ENCODE peak calls at places on chromosomes 1 and 21, in eight cellular contexts. S, M, T, K, G, E, N and D are unnamed samples.

GRCh38 chr1:169106921-169107672 is 607 bp downstream of the ATP1B1 start:
- DNase-seq in N (peak), G (no peak), K (no peak), S (no peak), E (no peak), T (no peak), M (peak), D (no peak)

GRCh38 chr1:156645666-156646065 is 3.7 kb downstream of the BCAN start:
- DNase-seq in K (no peak), G (no peak), S (no peak), E (no peak), M (no peak), N (no peak), T (no peak), D (no peak)

GRCh38 chr1:94591791-94592565 is 50.4 kb upstream of the F3 start:
- DNase-seq in N (no peak), S (no peak), G (no peak), T (peak), E (no peak), M (no peak), K (no peak), D (peak)

GRCh38 chr21:46052703-46053651 is 44.9 kb upstream of the COL6A2 start:
- DNase-seq in G (no peak), S (no peak), K (no peak), E (no peak), N (peak), M (peak), T (no peak), D (no peak)

GRCh38 chr1:168089979-168090337 is 46.8 kb downstream of the GPR161 start:
- DNase-seq in S (no peak), M (no peak), E (no peak), T (no peak), G (no peak), K (no peak), N (no peak), D (no peak)

GRCh38 chr1:228216371-228217320 is 8.8 kb downstream of the OBSCN start:
- DNase-seq in K (no peak), T (no peak), E (no peak), N (no peak), S (no peak), M (no peak), G (no peak), D (no peak)

GRCh38 chr1:20980051-20980450 is 192.9 kb upstream of the HP1BP3 start:
- DNase-seq in S (no peak), E (no peak), T (no peak), K (no peak), N (no peak), M (no peak), G (no peak), D (no peak)

GRCh38 chr1:156689960-156690672 is 12.9 kb upstream of the NES start:
- DNase-seq in E (no peak), N (peak), T (no peak), G (no peak), S (no peak), K (no peak), M (no peak), D (no peak)

GRCh38 chr21:45030637-45031218 is 43.7 kb upstream of the ADARB1 start:
- DNase-seq in S (no peak), G (no peak), M (no peak), E (no peak), K (no peak), N (no peak), T (no peak), D (no peak)

GRCh38 chr1:201022824-201023516 is 544 bp downstream of the KIF21B start:
- DNase-seq in M (no peak), T (no peak), N (no peak), G (no peak), S (no peak), K (no peak), E (no peak), D (no peak)

GRCh38 chr1:168213349-168213748 is 12.5 kb upstream of the SFT2D2 start:
- DNase-seq in N (no peak), K (no peak), S (no peak), M (no peak), G (no peak), T (no peak), E (no peak), D (no peak)

GRCh38 chr1:240244968-240245628 is 153.4 kb downstream of the FMN2 start:
- DNase-seq in S (no peak), E (no peak), N (no peak), T (no peak), K (no peak), M (no peak), G (no peak), D (no peak)

GRCh38 chr1:67723126-67723525 is 38.1 kb downstream of the GADD45A start:
- DNase-seq in M (no peak), S (no peak), T (no peak), E (no peak), K (no peak), G (no peak), N (no peak), D (no peak)

GRCh38 chr1:239293350-239294111 is 92.8 kb upstream of the CHRM3 start:
- DNase-seq in M (peak), G (no peak), K (no peak), T (no peak), E (peak), N (no peak), S (no peak), D (no peak)

GRCh38 chr1:214581785-214582184 is 21.2 kb upstream of the CENPF start:
- DNase-seq in N (peak), K (no peak), E (no peak), S (no peak), G (peak), M (peak), T (no peak), D (no peak)

GRCh38 chr1:248838357-248839167 is 538 bp downstream of the ZNF672 start:
- DNase-seq in N (peak), T (peak), S (peak), E (peak), G (no peak), K (peak), M (peak), D (peak)

GRCh38 chr1:39104158-39105060 is 78.3 kb downstream of the NDUFS5 start:
- DNase-seq in N (peak), G (no peak), K (no peak), M (peak), S (no peak), E (no peak), T (no peak), D (peak)

GRCh38 chr1:15046487-15047165 is 106.9 kb upstream of the TMEM51 start:
- DNase-seq in E (peak), M (peak), N (peak), G (peak), T (peak), S (peak), K (peak), D (peak)

GRCh38 chr1:16215882-16216753 is 3.7 kb upstream of the ARHGEF19 start:
- DNase-seq in K (no peak), S (peak), G (no peak), M (peak), E (peak), T (peak), N (peak), D (peak)

GRCh38 chr1:74771913-74772515 is 39.1 kb downstream of the TYW3 start:
- DNase-seq in E (no peak), S (no peak), T (peak), N (peak), G (peak), K (peak), M (peak), D (peak)

GRCh38 chr1:53470155-53470554 is 11.0 kb downstream of the DMRTB1 start:
- DNase-seq in K (no peak), T (peak), N (peak), G (no peak), M (no peak), E (peak), S (peak), D (peak)

GRCh38 chr1:97599447-97599846 is 321.4 kb downstream of the DPYD start:
- DNase-seq in G (no peak), N (no peak), T (no peak), S (no peak), E (no peak), K (no peak), M (peak), D (no peak)

GRCh38 chr1:174191255-174191906 is 32.1 kb downstream of the RABGAP1L start:
- DNase-seq in G (peak), S (no peak), M (peak), E (no peak), K (peak), N (peak), T (no peak), D (no peak)

GRCh38 chr21:44866780-44867179 is 6.7 kb downstream of the PTTG1IP start:
- DNase-seq in M (peak), T (no peak), S (no peak), K (no peak), G (no peak), N (peak), E (no peak), D (no peak)

GRCh38 chr1:113129529-113130185 is 56.7 kb downstream of the LRIG2 start:
- DNase-seq in T (no peak), E (no peak), N (no peak), M (no peak), S (no peak), G (no peak), K (no peak), D (no peak)

GRCh38 chr1:10784998-10785854 is 11.2 kb downstream of the CASZ1 start:
- DNase-seq in T (no peak), K (no peak), G (no peak), N (no peak), E (no peak), S (no peak), M (no peak), D (no peak)

GRCh38 chr1:179702923-179703322 is 40.2 kb upstream of the FAM163A start:
- DNase-seq in N (no peak), S (no peak), E (no peak), K (no peak), M (no peak), G (no peak), T (no peak), D (no peak)